ENCODE peak calls at places on chromosome 3, in five cellular contexts. G is fibroblast of lung; V is NCI-H82; L is activated naive CD8-positive, alpha-beta T cell treated with anti-CD3 and anti-CD28 coated beads, Interleukin-2, amount 50 U/mL, for 24 hours; B is SW480. S is an unnamed sample.

GRCh38 chr3:155853214-155854146 is 747 bp downstream of the SLC33A1 start:
- DNase-seq in G (peak), V (peak), L (peak), B (peak), S (no peak)

GRCh38 chr3:81549831-81550230 is 211.6 kb downstream of the GBE1 start:
- DNase-seq in G (no peak), V (no peak), L (no peak), B (no peak), S (no peak)

GRCh38 chr3:24704496-24704895 is 209.8 kb upstream of the THRB start:
- DNase-seq in G (peak), V (no peak), L (no peak), B (no peak), S (no peak)

GRCh38 chr3:15206662-15207576 is 873 bp downstream of the CAPN7 start:
- DNase-seq in G (peak), V (no peak), L (peak), B (peak), S (peak)

GRCh38 chr3:113377158-113377557 is 64.1 kb downstream of the CFAP44 start:
- DNase-seq in G (no peak), V (no peak), L (no peak), B (no peak), S (no peak)

GRCh38 chr3:93843981-93844380 is 129.7 kb downstream of the PROS1 start:
- DNase-seq in G (peak), V (no peak), L (no peak), B (peak), S (no peak)

GRCh38 chr3:138890555-138891187 is 55.9 kb upstream of the PIK3CB start:
- DNase-seq in G (no peak), V (no peak), L (no peak), B (no peak), S (no peak)

GRCh38 chr3:129413687-129414506 is 14.5 kb downstream of the EFCAB12 start:
- DNase-seq in G (peak), V (no peak), L (no peak), B (peak), S (no peak)

GRCh38 chr3:142934128-142934896 is 29.2 kb downstream of the PAQR9 start:
- DNase-seq in G (no peak), V (no peak), L (no peak), B (no peak), S (no peak)